ENCODE peak calls at places on chromosomes 2 and 18, in seven cellular contexts. Y, C, O, K, M, D and P are unnamed samples.

GRCh38 chr2:189483571-189484415 is 42.5 kb downstream of the WDR75 start:
- DNase-seq in C (no peak), O (no peak), D (no peak), K (no peak), M (no peak), Y (no peak), P (no peak)

GRCh38 chr2:180625006-180625844 is 355.2 kb upstream of the UBE2E3 start:
- DNase-seq in M (peak; percentile 98), D (peak; percentile 62), K (peak; percentile 87), C (no peak), O (no peak), Y (no peak), P (peak; percentile 97)

GRCh38 chr2:167509585-167509984 is 621.3 kb downstream of the XIRP2 start:
- DNase-seq in K (peak; percentile 96), M (peak; percentile 93), D (peak; percentile 73), Y (no peak), O (no peak), C (no peak), P (peak; percentile 82)

GRCh38 chr18:7116832-7117389 is 686 bp downstream of the LAMA1 start:
- DNase-seq in M (no peak), D (peak; percentile 26), C (no peak), O (no peak), K (peak; percentile 9), Y (no peak), P (peak; percentile 42)

GRCh38 chr2:696463-696862 is 19.3 kb upstream of the TMEM18 start:
- DNase-seq in C (no peak), O (peak; percentile 38), K (no peak), Y (no peak), D (no peak), M (no peak), P (no peak)

GRCh38 chr18:51010218-51010617 is 19.8 kb upstream of the SMAD4 start:
- DNase-seq in O (no peak), K (no peak), D (no peak), C (no peak), Y (no peak), M (no peak), P (no peak)

GRCh38 chr18:50726960-50727589 is 92.7 kb downstream of the MRO start:
- DNase-seq in K (no peak), D (no peak), O (peak; percentile 52), M (no peak), Y (no peak), C (peak; percentile 60), P (no peak)

GRCh38 chr2:226655871-226656270 is 143.7 kb downstream of the IRS1 start:
- DNase-seq in D (no peak), M (peak; percentile 70), C (peak; percentile 43), K (peak; percentile 48), O (no peak), Y (no peak), P (no peak)

GRCh38 chr2:62054029-62054791 is 141.7 kb upstream of the B3GNT2 start:
- DNase-seq in K (no peak), Y (no peak), O (no peak), M (no peak), D (no peak), C (no peak), P (no peak)

GRCh38 chr2:240405654-240406313 is 29.7 kb upstream of the GPC1 start:
- DNase-seq in C (no peak), O (no peak), D (no peak), M (no peak), Y (no peak), K (no peak), P (no peak)

GRCh38 chr2:220707261-220707660 is 864.8 kb downstream of the EPHA4 start:
- DNase-seq in Y (no peak), D (no peak), M (no peak), C (no peak), K (peak; percentile 55), O (no peak), P (no peak)

GRCh38 chr2:63399171-63399570 is 189.1 kb downstream of the WDPCP start:
- DNase-seq in O (no peak), M (no peak), Y (no peak), D (no peak), C (no peak), K (no peak), P (no peak)

GRCh38 chr2:176902454-176902853 is 310.1 kb upstream of the HNRNPA3 start:
- DNase-seq in M (no peak), D (no peak), C (no peak), K (no peak), Y (no peak), O (no peak), P (no peak)

GRCh38 chr2:46663614-46664013 is 184.2 kb downstream of the TMEM247 start:
- DNase-seq in C (no peak), K (no peak), Y (no peak), M (no peak), D (no peak), O (no peak), P (no peak)

GRCh38 chr2:30230855-30231725 is at the start of gene LBH:
- DNase-seq in M (peak; percentile 71), O (peak; percentile 93), K (peak; percentile 79), Y (peak; percentile 78), D (peak; percentile 76), C (peak; percentile 73), P (peak; percentile 72)

GRCh38 chr2:96163768-96164429 is 18.7 kb upstream of the DUSP2 start:
- DNase-seq in Y (no peak), C (no peak), M (no peak), O (peak; percentile 95), D (no peak), K (no peak), P (no peak)

GRCh38 chr2:36360063-36360462 is 4.5 kb downstream of the CRIM1 start:
- DNase-seq in Y (no peak), D (peak; percentile 62), M (no peak), C (no peak), O (no peak), K (no peak), P (no peak)

GRCh38 chr2:239793851-239794250 is 231.3 kb downstream of the NDUFA10 start:
- DNase-seq in O (no peak), K (no peak), C (peak; percentile 53), D (no peak), Y (no peak), M (no peak), P (no peak)

GRCh38 chr2:32264422-32265149 is at the start of gene NLRC4:
- DNase-seq in D (no peak), Y (no peak), K (no peak), M (no peak), O (peak; percentile 11), C (no peak), P (no peak)

GRCh38 chr18:5311273-5312009 is 15.9 kb upstream of the ZBTB14 start:
- DNase-seq in Y (no peak), C (no peak), M (peak; percentile 72), K (no peak), O (no peak), D (no peak), P (no peak)

DNA sequence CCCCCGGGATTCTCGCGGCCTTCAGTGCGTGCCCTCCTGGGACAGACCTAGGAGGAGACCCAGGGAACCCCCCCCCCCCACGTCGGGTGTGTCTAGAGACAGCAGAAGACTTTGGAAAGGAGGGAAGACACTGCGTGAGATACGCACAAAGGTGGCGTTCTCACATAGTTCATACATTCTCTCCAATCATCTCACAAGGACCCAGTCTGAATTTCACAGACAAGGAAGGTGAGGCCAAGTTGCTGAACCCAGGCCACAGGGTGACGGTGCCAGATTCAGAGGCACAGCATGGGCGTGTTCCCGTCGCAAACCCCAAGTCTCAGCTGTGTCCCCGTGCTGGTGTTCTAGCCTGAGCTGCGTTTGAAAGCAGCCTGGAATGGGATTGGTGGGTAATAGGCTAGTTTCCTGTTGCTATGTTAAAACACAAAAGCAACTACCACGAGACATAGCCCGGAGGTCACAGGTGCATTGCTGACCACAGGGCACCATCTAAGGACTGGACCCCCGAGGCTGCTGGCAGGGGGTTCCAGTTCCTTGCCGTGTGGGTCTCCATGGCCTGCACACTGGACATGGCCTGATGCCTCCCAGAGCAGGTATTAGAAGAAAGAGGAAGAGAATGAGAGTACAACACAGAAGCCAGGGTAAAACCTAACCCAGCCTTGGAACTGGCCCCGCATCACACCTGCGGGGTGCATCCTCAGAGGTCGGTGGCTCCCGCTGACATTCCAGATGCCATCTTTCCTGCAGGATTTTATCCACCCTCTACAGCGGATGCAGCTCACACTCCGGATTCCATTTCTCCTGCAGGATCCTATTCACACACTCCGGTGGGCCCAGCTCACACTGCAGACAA is 1.1 kb upstream of the PXDN start:
- DNase-seq in K (no peak), D (no peak), M (no peak), C (no peak), Y (peak; percentile 10), O (no peak), P (no peak)
- H3K4me3 ChIP-seq in K (peak overlapping the region; percentile 73), D (peak overlapping the region; percentile 43), M (peak overlapping the region; percentile 64), C (peak overlapping the region; percentile 61), Y (no peak overlapping the region), O (no peak overlapping the region), P (peak overlapping the region; percentile 71)

GRCh38 chr2:159445307-159445706 is 158.8 kb upstream of the WDSUB1 start:
- DNase-seq in D (no peak), K (no peak), M (no peak), O (no peak), C (no peak), Y (no peak), P (no peak)
- TF ChIP-seq CTCF in D (no peak), K (no peak), M (no peak), O (no peak), C (no peak), Y (no peak), P (no peak)

GRCh38 chr2:204315236-204315662 is 230.0 kb upstream of the PARD3B start:
- DNase-seq in M (peak; percentile 17), C (peak; percentile 73), D (no peak), K (peak; percentile 84), Y (no peak), O (no peak), P (no peak)

GRCh38 chr2:204317640-204318039 is 227.6 kb upstream of the PARD3B start:
- DNase-seq in Y (no peak), C (no peak), M (no peak), K (no peak), D (no peak), O (no peak), P (no peak)

GRCh38 chr2:204313256-204313655 is 232.0 kb upstream of the PARD3B start:
- DNase-seq in C (no peak), O (no peak), D (no peak), Y (no peak), M (no peak), K (no peak), P (no peak)
- H3K4me3 ChIP-seq in C (no peak overlapping the region), O (no peak overlapping the region), D (no peak overlapping the region), Y (no peak overlapping the region), M (no peak overlapping the region), K (no peak overlapping the region), P (no peak overlapping the region)

DNA sequence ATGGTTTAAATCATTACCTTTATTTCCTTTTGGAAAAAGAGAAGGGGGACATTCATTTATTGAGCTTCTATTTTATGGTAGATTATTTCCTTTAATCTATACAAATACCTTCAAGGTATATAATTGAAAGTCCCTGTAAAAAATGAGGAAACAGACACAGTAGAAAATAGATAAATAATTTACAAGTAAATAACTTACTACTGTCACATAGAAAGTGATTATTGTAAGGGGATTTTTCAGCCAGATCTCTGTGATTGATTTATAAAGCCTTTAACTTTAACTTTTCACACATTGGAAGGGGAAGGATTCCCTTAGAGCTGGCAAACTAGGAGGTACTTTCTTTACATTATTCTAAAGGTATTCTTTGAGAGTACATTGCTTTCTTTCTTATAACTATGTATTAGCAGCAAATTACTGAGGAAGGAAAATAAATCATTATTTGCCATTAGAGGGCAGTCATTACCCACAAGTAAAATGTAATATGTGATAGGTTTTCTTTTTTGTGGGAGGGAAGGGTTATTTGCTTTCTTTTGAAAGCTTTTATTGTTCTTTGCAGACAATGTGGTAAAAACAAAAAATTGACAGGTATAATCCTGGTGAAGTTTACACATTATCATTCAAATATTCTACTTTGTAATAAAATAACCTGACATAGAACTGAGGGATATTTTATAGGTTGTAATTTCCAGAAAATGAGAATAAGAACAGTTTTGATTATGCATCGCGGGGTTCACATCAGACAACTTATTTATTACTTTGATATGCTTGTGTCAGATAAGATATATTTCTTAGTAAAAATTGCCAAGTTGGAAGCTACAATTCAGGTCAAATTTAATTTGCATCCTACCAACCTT is 24.8 kb upstream of the RPE start:
- DNase-seq in M (peak; percentile 41), K (peak; percentile 19), C (no peak), D (peak; percentile 53), Y (no peak), O (no peak), P (peak; percentile 5)
- TF ChIP-seq CTCF in M (peak; percentile 38), K (peak; percentile 40), C (peak; percentile 84), D (peak; percentile 32), Y (no peak), O (peak; percentile 25), P (peak; percentile 5)